ENCODE peak calls at places on chromosomes 4 and X, in four cellular contexts. A is posterior cingulate gyrus, Q is right cardiac atrium, O is choroid plexus epithelial cell. W is an unnamed sample.

GRCh38 chr4:184250795-184251679 is 33.4 kb upstream of the ENPP6 start:
- DNase-seq in A (no peak), Q (no peak), O (peak), W (no peak)

GRCh38 chr4:7434766-7435150 is at the start of gene PSAPL1:
- DNase-seq in A (peak), Q (no peak), O (peak), W (no peak)

GRCh38 chr4:87030606-87031441 is 96.0 kb downstream of the AFF1 start:
- DNase-seq in A (no peak), Q (no peak), O (peak), W (no peak)

GRCh38 chr4:184385705-184386141 is 88.6 kb downstream of the IRF2 start:
- DNase-seq in A (no peak), Q (no peak), O (no peak), W (no peak)

GRCh38 chrX:65407157-65407626 is 127.4 kb downstream of the LAS1L start:
- DNase-seq in A (no peak), Q (no peak), O (no peak), W (no peak)

GRCh38 chrX:17933856-17934255 is 72.8 kb upstream of the RAI2 start:
- DNase-seq in A (no peak), Q (no peak), O (no peak), W (no peak)

GRCh38 chr4:64781737-64782326 is 372.6 kb upstream of the TECRL start:
- DNase-seq in A (no peak), Q (no peak), O (peak), W (no peak)

GRCh38 chr4:37066149-37066548 is 178.4 kb upstream of the NWD2 start:
- DNase-seq in A (no peak), Q (no peak), O (no peak), W (no peak)